ENCODE peak calls at places on chromosome 4, in seven cellular contexts. One of them, this sample, is unnamed.

GRCh38 chr4:156686120-156686519 is 285.5 kb downstream of the PDGFC start:
- DNase-seq in stimulated activated naive CD8-positive, alpha-beta T cell treated with anti-CD3 and anti-CD28 coated beads, Interleukin-15, amount 100 ng/mL, for 72 hours: no peak
- DNase-seq in astrocyte of the cerebellum: peak; percentile 98
- DNase-seq in A549: no peak
- DNase-seq in Jurkat, Clone E6-1: no peak
- DNase-seq in ureter: no peak
- DNase-seq in fibroblast of the aortic adventitia: peak; percentile 95
- DNase-seq in this sample: no peak

GRCh38 chr4:141540643-141541042 is 95.7 kb upstream of the IL15 start:
- DNase-seq in stimulated activated naive CD8-positive, alpha-beta T cell treated with anti-CD3 and anti-CD28 coated beads, Interleukin-15, amount 100 ng/mL, for 72 hours: no peak
- DNase-seq in astrocyte of the cerebellum: no peak
- DNase-seq in A549: peak; percentile 31
- DNase-seq in Jurkat, Clone E6-1: no peak
- DNase-seq in ureter: no peak
- DNase-seq in fibroblast of the aortic adventitia: peak; percentile 39
- DNase-seq in this sample: peak; percentile 15

GRCh38 chr4:90027565-90027964 is 99.6 kb upstream of the CCSER1 start:
- DNase-seq in stimulated activated naive CD8-positive, alpha-beta T cell treated with anti-CD3 and anti-CD28 coated beads, Interleukin-15, amount 100 ng/mL, for 72 hours: no peak
- DNase-seq in astrocyte of the cerebellum: no peak
- DNase-seq in A549: no peak
- DNase-seq in Jurkat, Clone E6-1: no peak
- DNase-seq in ureter: no peak
- DNase-seq in fibroblast of the aortic adventitia: no peak
- DNase-seq in this sample: no peak

GRCh38 chr4:6946497-6946896 is 36.9 kb downstream of the TBC1D14 start:
- DNase-seq in stimulated activated naive CD8-positive, alpha-beta T cell treated with anti-CD3 and anti-CD28 coated beads, Interleukin-15, amount 100 ng/mL, for 72 hours: no peak
- DNase-seq in astrocyte of the cerebellum: no peak
- DNase-seq in A549: no peak
- DNase-seq in Jurkat, Clone E6-1: no peak
- DNase-seq in ureter: no peak
- DNase-seq in fibroblast of the aortic adventitia: no peak
- DNase-seq in this sample: no peak

GRCh38 chr4:107838763-107839162 is 14.0 kb downstream of the SGMS2 start:
- DNase-seq in stimulated activated naive CD8-positive, alpha-beta T cell treated with anti-CD3 and anti-CD28 coated beads, Interleukin-15, amount 100 ng/mL, for 72 hours: no peak
- DNase-seq in astrocyte of the cerebellum: no peak
- DNase-seq in A549: no peak
- DNase-seq in Jurkat, Clone E6-1: no peak
- DNase-seq in ureter: no peak
- DNase-seq in fibroblast of the aortic adventitia: peak; percentile 61
- DNase-seq in this sample: no peak

GRCh38 chr4:155590751-155591150 is 75.9 kb upstream of the GUCY1A1 start:
- DNase-seq in stimulated activated naive CD8-positive, alpha-beta T cell treated with anti-CD3 and anti-CD28 coated beads, Interleukin-15, amount 100 ng/mL, for 72 hours: no peak
- DNase-seq in astrocyte of the cerebellum: no peak
- DNase-seq in A549: no peak
- DNase-seq in Jurkat, Clone E6-1: no peak
- DNase-seq in ureter: no peak
- DNase-seq in fibroblast of the aortic adventitia: no peak
- DNase-seq in this sample: no peak

GRCh38 chr4:182348947-182349346 is 105.7 kb downstream of the TENM3 start:
- DNase-seq in stimulated activated naive CD8-positive, alpha-beta T cell treated with anti-CD3 and anti-CD28 coated beads, Interleukin-15, amount 100 ng/mL, for 72 hours: no peak
- DNase-seq in astrocyte of the cerebellum: no peak
- DNase-seq in A549: no peak
- DNase-seq in Jurkat, Clone E6-1: no peak
- DNase-seq in ureter: no peak
- DNase-seq in fibroblast of the aortic adventitia: no peak
- DNase-seq in this sample: no peak

GRCh38 chr4:65976287-65976686 is 306.0 kb upstream of the EPHA5 start:
- DNase-seq in stimulated activated naive CD8-positive, alpha-beta T cell treated with anti-CD3 and anti-CD28 coated beads, Interleukin-15, amount 100 ng/mL, for 72 hours: no peak
- DNase-seq in astrocyte of the cerebellum: no peak
- DNase-seq in A549: no peak
- DNase-seq in Jurkat, Clone E6-1: no peak
- DNase-seq in ureter: no peak
- DNase-seq in fibroblast of the aortic adventitia: no peak
- DNase-seq in this sample: no peak

GRCh38 chr4:123396294-123397275 is at the start of gene SPRY1:
- DNase-seq in stimulated activated naive CD8-positive, alpha-beta T cell treated with anti-CD3 and anti-CD28 coated beads, Interleukin-15, amount 100 ng/mL, for 72 hours: peak; percentile 86
- DNase-seq in astrocyte of the cerebellum: peak; percentile 86
- DNase-seq in A549: peak; percentile 85
- DNase-seq in Jurkat, Clone E6-1: peak; percentile 92
- DNase-seq in ureter: peak; percentile 95
- DNase-seq in fibroblast of the aortic adventitia: peak; percentile 92
- DNase-seq in this sample: peak; percentile 80

GRCh38 chr4:55326629-55327028 is 19.4 kb upstream of the SRD5A3 start:
- DNase-seq in stimulated activated naive CD8-positive, alpha-beta T cell treated with anti-CD3 and anti-CD28 coated beads, Interleukin-15, amount 100 ng/mL, for 72 hours: no peak
- DNase-seq in astrocyte of the cerebellum: no peak
- DNase-seq in A549: no peak
- DNase-seq in Jurkat, Clone E6-1: no peak
- DNase-seq in ureter: no peak
- DNase-seq in fibroblast of the aortic adventitia: no peak
- DNase-seq in this sample: no peak

GRCh38 chr4:168480991-168481588 is 798 bp upstream of the DDX60L start:
- DNase-seq in stimulated activated naive CD8-positive, alpha-beta T cell treated with anti-CD3 and anti-CD28 coated beads, Interleukin-15, amount 100 ng/mL, for 72 hours: peak; percentile 57
- DNase-seq in astrocyte of the cerebellum: no peak
- DNase-seq in A549: peak; percentile 72
- DNase-seq in Jurkat, Clone E6-1: peak; percentile 85
- DNase-seq in ureter: no peak
- DNase-seq in fibroblast of the aortic adventitia: peak; percentile 86
- DNase-seq in this sample: peak; percentile 70

GRCh38 chr4:183098723-183099536 is at the start of gene WWC2:
- DNase-seq in stimulated activated naive CD8-positive, alpha-beta T cell treated with anti-CD3 and anti-CD28 coated beads, Interleukin-15, amount 100 ng/mL, for 72 hours: peak; percentile 54
- DNase-seq in astrocyte of the cerebellum: peak; percentile 82
- DNase-seq in A549: peak; percentile 91
- DNase-seq in Jurkat, Clone E6-1: peak; percentile 14
- DNase-seq in ureter: peak; percentile 88
- DNase-seq in fibroblast of the aortic adventitia: peak; percentile 88
- DNase-seq in this sample: peak; percentile 77

This sample was measured in HTR-8/SVneo.